ENCODE peak calls at places on chromosomes 13 and 19, in four cellular contexts. K is dermis microvascular lymphatic vessel endothelial cell; V is activated CD8-positive, alpha-beta T cell treated with anti-CD3 and anti-CD28 coated beads for 36 hours; B is NCI-H1048. Q is an unnamed sample.

GRCh38 chr13:75636339-75637095 is 387 bp downstream of the LMO7 start:
- DNase-seq in K (no peak), V (peak), B (no peak), Q (no peak)

GRCh38 chr13:83325454-83325853 is 556.8 kb downstream of the SLITRK1 start:
- DNase-seq in K (no peak), V (no peak), B (peak), Q (no peak)

GRCh38 chr13:110640591-110641029 is 25.3 kb downstream of the NAXD start:
- DNase-seq in K (peak), V (no peak), B (no peak), Q (no peak)

GRCh38 chr13:46962286-46962941 is 65.6 kb upstream of the HTR2A start:
- DNase-seq in K (no peak), V (no peak), B (no peak), Q (no peak)

GRCh38 chr13:98050041-98050466 is 92.8 kb upstream of the FARP1 start:
- DNase-seq in K (no peak), V (no peak), B (no peak), Q (no peak)

GRCh38 chr13:60043262-60043661 is 120.5 kb downstream of the DIAPH3 start:
- DNase-seq in K (no peak), V (no peak), B (no peak), Q (no peak)

GRCh38 chr19:45879971-45880370 is 6.0 kb downstream of the IRF2BP1 start:
- DNase-seq in K (no peak), V (no peak), B (no peak), Q (no peak)

GRCh38 chr19:47520343-47520806 is 5.5 kb upstream of the NAPA start:
- DNase-seq in K (no peak), V (no peak), B (no peak), Q (no peak)

GRCh38 chr13:82356667-82357066 is 1525.6 kb downstream of the SLITRK1 start:
- DNase-seq in K (no peak), V (no peak), B (no peak), Q (no peak)

GRCh38 chr13:100511422-100511821 is 77.2 kb downstream of the GGACT start:
- DNase-seq in K (no peak), V (no peak), B (no peak), Q (no peak)

GRCh38 chr13:80695841-80696240 is 354.9 kb upstream of the SPRY2 start:
- DNase-seq in K (no peak), V (no peak), B (no peak), Q (no peak)

GRCh38 chr13:78595458-78595818 is 7.9 kb downstream of the POU4F1 start:
- DNase-seq in K (no peak), V (no peak), B (no peak), Q (no peak)

GRCh38 chr19:40365613-40366401 is 17.3 kb downstream of the PLD3 start:
- DNase-seq in K (peak), V (peak), B (no peak), Q (no peak)

GRCh38 chr19:4474504-4475136 is 2.5 kb downstream of the HDGFL2 start:
- DNase-seq in K (peak), V (peak), B (peak), Q (no peak)

GRCh38 chr19:3196933-3197205 is 11.1 kb downstream of the NCLN start:
- DNase-seq in K (no peak), V (no peak), B (no peak), Q (no peak)

GRCh38 chr19:48656840-48657474 is 11.0 kb upstream of the CA11 start:
- DNase-seq in K (peak), V (no peak), B (no peak), Q (no peak)

GRCh38 chr13:43127827-43128226 is 104.4 kb downstream of the DNAJC15 start:
- DNase-seq in K (no peak), V (peak), B (no peak), Q (no peak)

GRCh38 chr19:29531458-29532025 is 5.7 kb downstream of the VSTM2B start:
- DNase-seq in K (no peak), V (no peak), B (no peak), Q (no peak)

GRCh38 chr13:33229446-33230177 is 55.9 kb downstream of the STARD13 start:
- DNase-seq in K (no peak), V (no peak), B (no peak), Q (no peak)

GRCh38 chr19:40642062-40642706 is 41.0 kb downstream of the LTBP4 start:
- DNase-seq in K (no peak), V (no peak), B (no peak), Q (no peak)

GRCh38 chr19:56671613-56671994 is at the start of gene ZNF835:
- DNase-seq in K (peak), V (peak), B (no peak), Q (no peak)

GRCh38 chr13:105773241-105773640 is 762.2 kb downstream of the EFNB2 start:
- DNase-seq in K (no peak), V (no peak), B (no peak), Q (no peak)

GRCh38 chr19:38213911-38214625 is 10.0 kb downstream of the DPF1 start:
- DNase-seq in K (peak), V (peak), B (no peak), Q (no peak)

GRCh38 chr13:58977085-58977484 is 1186.6 kb downstream of the DIAPH3 start:
- DNase-seq in K (no peak), V (no peak), B (no peak), Q (no peak)

GRCh38 chr13:89199138-89199537 is 1528.0 kb downstream of the SLITRK5 start:
- DNase-seq in K (no peak), V (no peak), B (no peak), Q (no peak)

Q was measured in glomerular endothelial cell.